ENCODE peak calls at places on chromosomes 4 and X, in eight cellular contexts. Z is NB4, E is BE2C, D is fibroblast of villous mesenchyme, V is left ventricle myocardium inferior, W is breast epithelium, N is adrenal gland, C is cardiac fibroblast. L is an unnamed sample.

GRCh38 chr4:172919269-172919668 is 249.3 kb upstream of the GALNT7 start:
- DNase-seq in V (no peak), Z (no peak), N (no peak), D (no peak), E (no peak), C (no peak), W (no peak), L (no peak)

GRCh38 chrX:16310326-16310725 is 143.0 kb downstream of the MAGEB17 start:
- DNase-seq in Z (no peak), N (no peak), V (no peak), D (no peak), C (no peak), W (no peak), E (no peak), L (no peak)

GRCh38 chrX:2541603-2542002 is 40.8 kb upstream of the DHRSX start:
- DNase-seq in D (no peak), N (no peak), Z (no peak), C (no peak), E (no peak), V (no peak), W (no peak), L (no peak)

GRCh38 chrX:80420147-80420546 is at the start of gene TENT5D:
- DNase-seq in D (no peak), Z (no peak), C (no peak), W (no peak), E (no peak), V (no peak), N (no peak), L (no peak)

GRCh38 chr4:132180020-132180427 is 969.1 kb upstream of the PCDH10 start:
- DNase-seq in V (no peak), E (no peak), D (peak), W (no peak), Z (no peak), N (no peak), C (peak), L (no peak)

GRCh38 chr4:33924239-33924638 is 2320.1 kb downstream of the ARAP2 start:
- DNase-seq in D (peak), Z (no peak), W (no peak), C (peak), V (no peak), N (no peak), E (peak), L (no peak)

GRCh38 chr4:140834866-140835495 is 78.8 kb upstream of the TBC1D9 start:
- DNase-seq in V (no peak), D (no peak), N (no peak), Z (no peak), C (no peak), W (no peak), E (no peak), L (no peak)

GRCh38 chr4:7828011-7828720 is 111.5 kb downstream of the AFAP1 start:
- DNase-seq in C (peak), V (peak), E (no peak), W (peak), D (peak), Z (peak), N (peak), L (peak)

GRCh38 chrX:3788494-3789233 is 75.2 kb upstream of the PRKX start:
- DNase-seq in E (no peak), W (no peak), V (no peak), D (no peak), C (no peak), Z (no peak), N (no peak), L (no peak)

GRCh38 chrX:111254896-111255693 is 15.2 kb downstream of the CAPN6 start:
- DNase-seq in E (no peak), N (no peak), D (no peak), V (no peak), C (no peak), W (no peak), Z (no peak), L (no peak)

GRCh38 chr4:159504634-159505033 is 401.8 kb downstream of the RAPGEF2 start:
- DNase-seq in D (no peak), N (peak), Z (no peak), V (no peak), C (peak), E (peak), W (no peak), L (no peak)

GRCh38 chrX:19007011-19007410 is 23.1 kb upstream of the PHKA2 start:
- DNase-seq in V (no peak), W (no peak), Z (no peak), D (no peak), C (no peak), E (no peak), N (no peak), L (no peak)

GRCh38 chrX:74370482-74370881 is 50.8 kb upstream of the SLC16A2 start:
- DNase-seq in N (no peak), D (no peak), E (no peak), V (no peak), Z (no peak), C (no peak), W (no peak), L (no peak)

GRCh38 chr4:145613546-145614234 is 5.5 kb upstream of the MMAA start:
- DNase-seq in W (no peak), N (no peak), D (no peak), E (no peak), V (no peak), Z (peak), C (no peak), L (no peak)

GRCh38 chrX:100048156-100048555 is 361.9 kb downstream of the PCDH19 start:
- DNase-seq in Z (no peak), N (no peak), D (no peak), V (no peak), E (no peak), W (no peak), C (no peak), L (no peak)

GRCh38 chrX:40149286-40150175 is 51.8 kb upstream of the BCOR start:
- DNase-seq in E (no peak), C (no peak), D (no peak), W (no peak), N (no peak), Z (no peak), V (no peak), L (no peak)

GRCh38 chr4:139419388-139419914 is 34.5 kb upstream of the RAB33B start:
- DNase-seq in D (peak), Z (peak), W (peak), N (peak), E (no peak), C (peak), V (peak), L (peak)

GRCh38 chrX:8346060-8346459 is 118.6 kb upstream of the VCX3B start:
- DNase-seq in C (no peak), D (no peak), Z (no peak), V (no peak), N (no peak), W (no peak), E (no peak), L (no peak)

GRCh38 chrX:154855256-154855655 is 20.8 kb upstream of the SMIM9 start:
- DNase-seq in N (no peak), E (no peak), D (no peak), V (no peak), C (peak), W (no peak), Z (no peak), L (no peak)

GRCh38 chr4:163748474-163748873 is 254.0 kb downstream of the TMA16 start:
- DNase-seq in W (no peak), D (no peak), V (no peak), N (no peak), Z (no peak), C (no peak), E (peak), L (no peak)

GRCh38 chr4:129239088-129239487 is 143.1 kb downstream of the C4orf33 start:
- DNase-seq in D (peak), Z (no peak), V (peak), N (peak), E (no peak), C (peak), W (no peak), L (no peak)

GRCh38 chr4:99998062-99998880 is 48.2 kb upstream of the H2AZ1 start:
- DNase-seq in D (peak), V (no peak), E (no peak), W (no peak), N (no peak), C (peak), Z (peak), L (no peak)

GRCh38 chr4:155249036-155249566 is 40.7 kb downstream of the NPY2R start:
- DNase-seq in E (no peak), C (no peak), V (no peak), N (no peak), W (no peak), D (no peak), Z (no peak), L (no peak)

GRCh38 chr4:174086829-174087799 is 196.4 kb downstream of the FBXO8 start:
- DNase-seq in N (no peak), D (no peak), C (no peak), E (no peak), W (no peak), Z (no peak), V (no peak), L (no peak)

GRCh38 chr4:78543424-78544238 is 7.9 kb upstream of the ANXA3 start:
- DNase-seq in Z (no peak), N (no peak), W (no peak), V (no peak), E (no peak), C (no peak), D (no peak), L (no peak)
- H3K4me3 ChIP-seq in Z (no peak), N (no peak), W (no peak), V (no peak), E (no peak), C (no peak), D (no peak), L (no peak)

DNA sequence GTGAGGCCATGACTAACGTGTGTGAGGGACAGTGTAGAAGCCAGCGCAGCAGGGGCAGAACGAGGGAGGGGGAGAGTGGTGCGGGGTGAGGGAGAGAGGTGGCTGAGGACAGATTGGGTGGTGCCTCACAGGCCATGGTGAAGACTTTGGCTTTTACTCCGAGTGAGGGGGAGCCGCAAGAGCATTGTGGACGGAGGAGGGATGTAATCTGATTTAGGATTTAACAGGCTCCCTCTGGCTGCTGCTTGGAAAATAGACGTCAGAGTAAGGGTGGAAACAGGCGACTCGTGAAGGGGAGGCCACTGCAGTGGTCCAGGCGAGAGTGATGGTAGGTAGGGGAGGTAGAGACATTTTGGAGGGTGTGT is 13.0 kb downstream of the PPP1R3F start:
- DNase-seq in E (peak), D (peak), N (no peak), C (peak), V (no peak), Z (peak), W (no peak), L (no peak)
- TF ChIP-seq CTCF in E (peak), D (peak), N (peak), C (peak), V (peak), Z (no peak), W (no peak), L (no peak)

GRCh38 chr4:187444061-187444460 is 551.5 kb upstream of the ZFP42 start:
- DNase-seq in Z (no peak), C (no peak), W (no peak), V (no peak), E (no peak), N (no peak), D (no peak), L (no peak)
- H3K4me3 ChIP-seq in Z (no peak), C (no peak), W (no peak), V (no peak), E (no peak), N (no peak), D (no peak), L (no peak)

GRCh38 chr4:189113389-189113888 is 827.2 kb upstream of the FRG1 start:
- DNase-seq in N (no peak), W (no peak), C (no peak), Z (no peak), E (no peak), D (no peak), V (no peak), L (no peak)

GRCh38 chr4:189121336-189121735 is 819.3 kb upstream of the FRG1 start:
- DNase-seq in W (no peak), N (no peak), C (no peak), Z (no peak), D (no peak), V (no peak), E (no peak), L (no peak)

DNA sequence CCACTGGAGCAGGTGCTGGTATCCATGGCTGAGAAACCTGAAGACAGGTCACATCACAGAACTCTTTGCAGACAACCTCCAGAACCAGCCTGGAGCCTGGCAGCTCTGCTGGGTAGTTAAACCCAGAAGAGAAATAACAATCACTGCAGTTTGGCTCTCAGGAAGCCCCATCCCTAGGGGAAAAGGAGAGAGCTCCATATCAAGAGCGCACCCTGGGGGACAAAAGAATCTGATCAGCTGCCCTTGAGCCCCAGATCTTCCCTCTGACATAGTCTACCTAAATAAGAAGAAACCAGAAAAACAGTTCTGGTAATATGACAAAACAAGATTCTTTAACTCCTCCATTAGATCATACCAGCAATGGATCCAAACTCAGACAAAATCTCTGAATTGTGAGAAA is 823.2 kb upstream of the FRG1 start:
- DNase-seq in E (peak), V (no peak), W (no peak), C (no peak), Z (no peak), D (peak), N (no peak), L (no peak)
- TF ChIP-seq CTCF in E (peak), V (no peak), W (no peak), C (no peak), Z (no peak), D (peak), N (no peak), L (no peak)

L was measured in lower leg skin.